ENCODE peak calls at places on chromosomes 2 and 18, in four cellular contexts. Y is AG10803, X is lower lobe of right lung, D is A549. R is an unnamed sample.

GRCh38 chr2:110675679-110676078 is 2.2 kb downstream of the BUB1 start:
- DNase-seq in Y (no peak), X (no peak), D (no peak), R (no peak)

GRCh38 chr2:142734231-142734630 is 143.2 kb upstream of the KYNU start:
- DNase-seq in Y (no peak), X (no peak), D (no peak), R (no peak)

GRCh38 chr2:58938988-58939387 is 697.9 kb upstream of the FANCL start:
- DNase-seq in Y (no peak), X (no peak), D (no peak), R (no peak)

GRCh38 chr2:23446916-23447315 is 61.9 kb downstream of the KLHL29 start:
- DNase-seq in Y (no peak), X (no peak), D (no peak), R (no peak)

GRCh38 chr2:56248965-56249742 is 65.4 kb downstream of the CCDC85A start:
- DNase-seq in Y (peak; percentile 82), X (no peak), D (no peak), R (no peak)

GRCh38 chr2:192267484-192267883 is 72.8 kb upstream of the TMEFF2 start:
- DNase-seq in Y (peak; percentile 72), X (no peak), D (no peak), R (no peak)

GRCh38 chr2:201357216-201357615 is at the start of gene FLACC1:
- DNase-seq in Y (peak; percentile 71), X (no peak), D (peak; percentile 39), R (no peak)

GRCh38 chr2:58054264-58054663 is 7.7 kb downstream of the VRK2 start:
- DNase-seq in Y (peak; percentile 77), X (no peak), D (no peak), R (no peak)

GRCh38 chr2:60710707-60711106 is 45.4 kb upstream of the PAPOLG start:
- DNase-seq in Y (peak; percentile 28), X (no peak), D (no peak), R (no peak)

GRCh38 chr2:206642075-206643025 is at the start of gene FAM237A:
- DNase-seq in Y (peak; percentile 56), X (peak; percentile 41), D (no peak), R (no peak)

GRCh38 chr2:34570266-34570872 is 971.3 kb upstream of the FAM98A start:
- DNase-seq in Y (no peak), X (no peak), D (no peak), R (no peak)

GRCh38 chr2:37570773-37571570 is 100.5 kb downstream of the CDC42EP3 start:
- DNase-seq in Y (peak; percentile 88), X (no peak), D (no peak), R (no peak)

DNA sequence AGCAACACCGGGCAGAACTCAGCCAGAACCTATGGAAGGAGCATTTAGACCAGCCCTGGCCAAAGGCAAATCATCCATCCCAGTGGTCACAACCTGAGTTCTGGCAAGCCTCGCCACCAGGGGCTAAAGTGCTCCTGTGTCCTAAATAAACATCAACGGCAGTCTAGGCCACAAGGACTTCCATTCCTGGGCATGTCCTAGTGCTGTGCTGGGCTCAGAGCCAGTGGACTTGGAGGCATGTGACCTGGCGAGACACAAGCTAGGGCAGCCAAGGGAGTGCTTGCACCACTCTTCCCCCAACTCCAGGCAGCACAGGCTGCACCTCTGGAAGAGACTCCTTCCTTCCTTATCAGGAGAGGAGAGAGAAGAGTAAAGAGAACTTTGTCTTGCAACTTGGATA is 69.0 kb downstream of the ST6GAL2 start:
- DNase-seq in Y (no peak), X (no peak), D (no peak), R (no peak)
- TF ChIP-seq CTCF in Y (no peak), X (no peak), D (no peak), R (no peak)

GRCh38 chr18:50170004-50170403 is 24.9 kb downstream of the MYO5B start:
- DNase-seq in Y (no peak), X (no peak), D (no peak), R (no peak)
- TF ChIP-seq CTCF in Y (no peak), X (no peak), D (no peak), R (no peak)

GRCh38 chr2:134258684-134259408 is 5.0 kb downstream of the MGAT5 start:
- DNase-seq in Y (peak; percentile 25), X (no peak), D (no peak), R (no peak)
- TF ChIP-seq CTCF in Y (no peak), X (no peak), D (no peak), R (no peak)

DNA sequence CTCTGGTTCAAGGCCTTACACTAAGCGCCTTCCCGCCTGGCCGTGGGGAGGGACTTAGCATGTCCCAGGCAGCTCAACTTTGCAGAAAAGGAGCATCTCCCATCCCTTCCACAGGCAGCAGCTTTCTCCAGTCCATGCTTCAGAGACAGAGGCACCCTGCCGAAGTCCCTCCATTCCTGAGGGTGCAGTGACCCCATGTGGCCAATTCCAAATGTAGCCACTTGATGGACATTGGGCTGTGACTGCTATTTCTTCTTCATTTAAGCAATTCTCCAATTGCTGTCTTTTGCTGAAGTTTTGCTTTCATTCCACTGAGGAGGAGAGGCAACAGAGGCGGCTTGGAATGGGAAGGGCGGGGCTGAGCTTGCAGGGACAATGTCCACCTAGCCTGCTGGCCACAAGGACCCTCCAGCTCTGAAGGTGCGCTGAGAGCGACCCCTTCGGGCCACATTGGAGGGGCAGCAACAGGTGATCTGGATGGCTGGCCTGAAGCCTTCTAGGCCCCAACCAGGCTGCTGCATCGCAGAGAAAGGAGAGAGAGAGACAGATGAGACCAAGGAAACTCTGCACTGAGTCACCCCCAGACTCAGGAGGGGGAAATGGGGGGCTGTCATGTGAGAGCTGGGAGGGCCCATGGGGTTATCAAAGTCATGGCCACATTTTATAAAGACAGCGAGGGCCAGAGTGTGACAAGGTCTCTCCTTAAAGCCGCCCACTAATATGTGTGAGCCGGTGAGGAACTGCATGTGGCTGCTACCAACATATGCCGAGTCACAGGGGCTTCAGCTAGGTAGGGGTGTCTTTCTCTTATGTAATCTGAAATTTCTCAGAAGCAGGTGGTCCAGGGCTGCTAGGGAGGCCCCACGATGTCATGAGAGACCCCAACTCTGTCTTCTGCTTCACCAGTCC is 61.3 kb downstream of the LONRF2 start:
- DNase-seq in Y (peak; percentile 73), X (no peak), D (peak; percentile 60), R (no peak)
- TF ChIP-seq CTCF in Y (peak; percentile 73), X (peak; percentile 60), D (peak; percentile 78), R (no peak)

GRCh38 chr18:70463085-70463484 is 174.2 kb downstream of the SOCS6 start:
- DNase-seq in Y (no peak), X (no peak), D (no peak), R (no peak)

GRCh38 chr18:70461323-70462077 is 172.7 kb downstream of the SOCS6 start:
- DNase-seq in Y (no peak), X (no peak), D (no peak), R (no peak)

GRCh38 chr18:70468861-70469570 is 180.2 kb downstream of the SOCS6 start:
- DNase-seq in Y (no peak), X (no peak), D (no peak), R (no peak)

GRCh38 chr18:70462078-70462439 is 173.2 kb downstream of the SOCS6 start:
- DNase-seq in Y (no peak), X (no peak), D (no peak), R (no peak)

GRCh38 chr18:70464343-70465114 is 175.7 kb downstream of the SOCS6 start:
- DNase-seq in Y (peak; percentile 52), X (peak; percentile 82), D (peak; percentile 82), R (peak; percentile 88)
- TF ChIP-seq CTCF in Y (peak; percentile 49), X (no peak), D (peak; percentile 37), R (no peak)

GRCh38 chr2:231709981-231710750 is 1.8 kb downstream of the PTMA start:
- DNase-seq in Y (peak; percentile 79), X (peak; percentile 89), D (peak; percentile 71), R (peak; percentile 49)
- TF ChIP-seq CTCF in Y (peak; percentile 47), X (peak; percentile 71), D (peak; percentile 87), R (peak; percentile 94)

DNA sequence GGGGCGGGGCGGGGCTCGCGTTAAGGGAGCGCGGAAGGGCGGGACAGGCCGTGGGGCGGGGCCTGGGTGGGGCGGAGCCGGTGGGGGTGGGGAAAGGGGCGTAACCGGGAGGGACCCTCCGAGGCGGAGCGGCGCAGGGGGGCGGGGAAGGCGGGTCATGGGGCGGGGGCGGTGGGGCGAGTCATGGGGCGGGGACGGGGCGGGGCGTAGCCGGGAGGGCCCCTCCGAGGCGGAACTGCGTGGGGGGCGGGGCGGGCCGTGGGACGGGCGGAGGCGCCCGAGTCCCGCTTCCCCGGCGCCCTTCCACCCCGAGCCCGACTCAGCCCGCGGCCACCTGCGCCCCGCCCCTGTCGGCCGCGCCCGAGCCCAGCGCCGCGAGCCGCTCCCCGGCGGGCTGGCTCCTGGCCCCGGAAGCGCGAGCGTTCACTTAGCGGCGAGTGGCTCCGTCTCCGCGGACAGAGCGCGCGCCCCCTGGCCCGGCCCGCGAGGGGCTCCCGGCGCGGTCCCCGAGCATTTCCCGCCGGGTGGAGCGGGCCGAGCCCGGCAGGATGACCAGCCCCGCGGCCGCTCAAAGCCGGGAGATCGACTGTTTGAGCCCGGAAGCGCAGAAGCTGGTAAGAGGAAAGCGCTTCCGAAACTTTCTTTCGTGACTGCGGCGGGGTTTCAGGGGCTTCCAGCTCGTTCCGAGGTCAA is 64.7 kb downstream of the LRRFIP1 start:
- DNase-seq in Y (peak; percentile 86), X (peak; percentile 99), D (peak; percentile 68), R (peak; percentile 87)
- TF ChIP-seq CTCF in Y (no peak), X (no peak), D (no peak), R (no peak)

DNA sequence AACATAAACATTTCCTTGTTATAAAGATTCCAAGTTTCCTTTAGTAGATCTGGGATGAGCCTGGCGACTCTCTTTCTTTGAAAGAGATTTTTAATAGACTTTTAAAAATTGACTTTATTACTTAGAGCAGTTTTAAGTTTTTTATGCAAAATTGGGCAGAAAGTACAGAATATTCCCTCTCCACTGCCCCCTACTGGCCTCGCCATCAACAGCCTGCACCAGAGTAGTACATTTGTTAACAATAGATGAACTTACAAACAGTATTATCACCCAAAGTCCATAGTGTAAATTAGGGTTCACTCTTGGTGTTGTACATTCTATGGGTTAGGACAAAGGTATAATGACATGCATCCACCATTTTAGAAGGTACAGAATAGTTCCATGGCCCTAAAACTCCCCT is 3.9 kb downstream of the MAP3K19 start:
- DNase-seq in Y (no peak), X (no peak), D (no peak), R (no peak)
- TF ChIP-seq CTCF in Y (peak; percentile 47), X (peak; percentile 48), D (peak; percentile 37), R (no peak)